ENCODE peak calls at places on chromosomes 2 and 18, in four cellular contexts. I, Z, J and A are unnamed samples.

GRCh38 chr2:232139786-232140562 is 178.5 kb downstream of the DIS3L2 start:
- DNase-seq in I (no peak), Z (no peak), J (no peak), A (no peak)

GRCh38 chr2:43228341-43228751 is 1.9 kb upstream of the ZFP36L2 start:
- DNase-seq in Z (no peak), J (no peak), I (no peak), A (no peak)

GRCh38 chr2:64865073-64865830 is 123.9 kb upstream of the SLC1A4 start:
- DNase-seq in I (no peak), J (peak), Z (peak), A (peak)

GRCh38 chr2:1497122-1497611 is 83.9 kb downstream of the TPO start:
- DNase-seq in J (no peak), I (no peak), Z (no peak), A (no peak)

GRCh38 chr2:96758987-96759386 is 1.7 kb upstream of the CNNM4 start:
- DNase-seq in I (no peak), J (no peak), Z (no peak), A (no peak)

GRCh38 chr18:74682141-74682997 is 84.7 kb downstream of the ZNF407 start:
- DNase-seq in I (no peak), J (no peak), Z (no peak), A (no peak)

GRCh38 chr2:85933753-85934594 is 45.2 kb upstream of the ST3GAL5 start:
- DNase-seq in I (no peak), J (no peak), Z (no peak), A (no peak)

GRCh38 chr2:28348149-28348567 is 44.5 kb upstream of the FOSL2 start:
- DNase-seq in I (no peak), J (no peak), Z (no peak), A (no peak)

GRCh38 chr18:58263055-58263732 is 219.2 kb downstream of the NEDD4L start:
- DNase-seq in J (no peak), Z (no peak), I (peak), A (no peak)

GRCh38 chr2:241945311-241945710 is 75.8 kb downstream of the RTP5 start:
- DNase-seq in J (no peak), Z (no peak), I (no peak), A (no peak)

GRCh38 chr2:239399404-239399999 is 1.3 kb downstream of the HDAC4 start:
- DNase-seq in Z (no peak), J (no peak), I (no peak), A (no peak)

GRCh38 chr2:119491776-119492525 is 32.3 kb downstream of the SCTR start:
- DNase-seq in I (peak), Z (no peak), J (peak), A (no peak)

GRCh38 chr2:85888020-85888744 is 608 bp downstream of the ST3GAL5 start:
- DNase-seq in I (no peak), J (peak), Z (no peak), A (peak)

GRCh38 chr2:232534940-232535735 is 4.4 kb upstream of the CHRNG start:
- DNase-seq in J (no peak), I (no peak), Z (no peak), A (no peak)

GRCh38 chr2:127614731-127615130 is 31.2 kb upstream of the GPR17 start:
- DNase-seq in I (no peak), J (no peak), Z (no peak), A (no peak)

GRCh38 chr2:237922641-237923361 is 44.0 kb upstream of the UBE2F start:
- DNase-seq in I (no peak), J (no peak), Z (no peak), A (no peak)

GRCh38 chr2:75403991-75404428 is 156.7 kb downstream of the EVA1A start:
- DNase-seq in I (peak), Z (peak), J (no peak), A (no peak)

GRCh38 chr2:9664365-9664764 is 33.6 kb upstream of the YWHAQ start:
- DNase-seq in J (no peak), I (no peak), Z (no peak), A (no peak)

GRCh38 chr18:32383040-32383819 is 87.5 kb downstream of the GAREM1 start:
- DNase-seq in J (no peak), I (peak), Z (no peak), A (no peak)

GRCh38 chr2:85540131-85540587 is 1.2 kb downstream of the MAT2A start:
- DNase-seq in J (no peak), I (no peak), Z (no peak), A (no peak)

GRCh38 chr2:109415460-109416004 is 198.2 kb downstream of the SEPTIN10 start:
- DNase-seq in Z (no peak), I (no peak), J (no peak), A (no peak)

GRCh38 chr2:36173760-36174362 is 181.7 kb upstream of the CRIM1 start:
- DNase-seq in J (no peak), Z (no peak), I (no peak), A (no peak)

GRCh38 chr2:25920326-25920725 is 42.0 kb upstream of the ASXL2 start:
- DNase-seq in J (no peak), Z (no peak), I (no peak), A (no peak)

GRCh38 chr18:78751664-78752063 is 228.0 kb upstream of the SALL3 start:
- DNase-seq in J (no peak), Z (no peak), I (no peak), A (no peak)

GRCh38 chr18:13276530-13277520 is 58.3 kb downstream of the LDLRAD4 start:
- DNase-seq in Z (no peak), J (peak), I (no peak), A (no peak)

GRCh38 chr2:101047774-101048173 is 45.7 kb downstream of the RPL31 start:
- DNase-seq in Z (peak), I (no peak), J (no peak), A (no peak)

GRCh38 chr2:203548887-203549286 is 13.8 kb upstream of the RAPH1 start:
- DNase-seq in J (no peak), I (no peak), Z (no peak), A (no peak)

GRCh38 chr2:120239488-120240287 is 13.0 kb upstream of the RALB start:
- DNase-seq in I (no peak), J (no peak), Z (peak), A (no peak)

GRCh38 chr18:42261731-42262130 is 306.7 kb downstream of the PIK3C3 start:
- DNase-seq in Z (no peak), I (no peak), J (no peak), A (no peak)

GRCh38 chr18:70454705-70455322 is 166.0 kb downstream of the SOCS6 start:
- DNase-seq in J (no peak), I (peak), Z (peak), A (no peak)

GRCh38 chr2:100427111-100427510 is 9.6 kb upstream of the CHST10 start:
- DNase-seq in Z (no peak), I (no peak), J (no peak), A (no peak)

GRCh38 chr2:40220177-40220925 is 231.5 kb downstream of the SLC8A1 start:
- DNase-seq in J (no peak), I (no peak), Z (peak), A (no peak)

GRCh38 chr2:127620867-127621266 is 25.1 kb upstream of the GPR17 start:
- DNase-seq in J (peak), I (no peak), Z (no peak), A (no peak)

GRCh38 chr2:230230087-230230486 is 4.6 kb downstream of the SP140 start:
- DNase-seq in J (peak), Z (no peak), I (no peak), A (no peak)

GRCh38 chr2:40558772-40559171 is 106.9 kb upstream of the SLC8A1 start:
- DNase-seq in Z (no peak), I (no peak), J (peak), A (no peak)

GRCh38 chr2:113707106-113707505 is 49.3 kb downstream of the SLC35F5 start:
- DNase-seq in I (no peak), Z (no peak), J (no peak), A (no peak)

GRCh38 chr2:29233428-29233827 is 118.2 kb downstream of the CLIP4 start:
- DNase-seq in J (no peak), Z (no peak), I (no peak), A (no peak)

GRCh38 chr2:163888591-163888990 is 152.8 kb upstream of the FIGN start:
- DNase-seq in I (no peak), J (no peak), Z (no peak), A (no peak)

GRCh38 chr2:199936554-199936953 is 18.7 kb downstream of the TYW5 start:
- DNase-seq in Z (no peak), J (no peak), I (no peak), A (no peak)

GRCh38 chr2:199946196-199946595 is 9.1 kb downstream of the TYW5 start:
- DNase-seq in J (no peak), Z (no peak), I (no peak), A (no peak)

GRCh38 chr2:199943373-199943772 is 11.9 kb downstream of the TYW5 start:
- DNase-seq in Z (no peak), I (no peak), J (no peak), A (no peak)

GRCh38 chr2:199940373-199940772 is 14.9 kb downstream of the TYW5 start:
- DNase-seq in J (no peak), Z (no peak), I (no peak), A (no peak)
- TF ChIP-seq CTCF in J (no peak), Z (no peak), I (peak), A (no peak)

GRCh38 chr2:234320098-234320497 is 176.8 kb downstream of the ARL4C start:
- DNase-seq in I (no peak), Z (no peak), J (no peak), A (no peak)

GRCh38 chr2:234328444-234328990 is 168.4 kb downstream of the ARL4C start:
- DNase-seq in Z (no peak), I (no peak), J (peak), A (no peak)

GRCh38 chr2:234322766-234323465 is 174.0 kb downstream of the ARL4C start:
- DNase-seq in I (no peak), J (no peak), Z (no peak), A (no peak)

GRCh38 chr2:234326694-234327093 is 170.2 kb downstream of the ARL4C start:
- DNase-seq in I (no peak), Z (no peak), J (no peak), A (no peak)

DNA sequence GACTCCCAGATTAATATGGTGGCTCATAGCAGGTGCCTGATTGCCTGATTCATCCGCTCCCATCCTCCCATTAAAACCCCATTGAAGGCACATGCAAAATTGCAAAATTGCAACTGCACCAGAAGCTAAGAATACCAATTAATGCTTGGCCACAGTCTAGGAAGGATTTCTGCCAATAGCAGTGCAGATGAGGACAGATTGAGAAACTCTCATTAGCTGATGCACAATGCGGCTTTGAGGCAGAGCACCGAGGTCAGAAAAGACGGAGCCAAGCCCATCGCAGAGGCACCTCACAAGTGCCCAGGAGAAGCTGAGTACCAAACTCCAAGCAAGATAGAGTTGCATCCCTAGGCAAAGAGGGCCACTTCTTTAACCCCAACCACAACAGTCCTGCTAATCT is 172.7 kb downstream of the ARL4C start:
- DNase-seq in J (no peak), Z (no peak), I (no peak), A (peak)
- TF ChIP-seq CTCF in J (no peak), Z (no peak), I (no peak), A (no peak)

GRCh38 chr18:68839701-68840100 is 41.8 kb downstream of the CCDC102B start:
- DNase-seq in I (no peak), J (no peak), Z (no peak), A (no peak)

GRCh38 chr18:68847219-68847860 is 49.5 kb downstream of the CCDC102B start:
- DNase-seq in Z (no peak), J (no peak), I (no peak), A (no peak)

GRCh38 chr18:68841301-68841700 is 43.4 kb downstream of the CCDC102B start:
- DNase-seq in Z (no peak), J (no peak), I (no peak), A (no peak)

GRCh38 chr18:68840554-68841263 is 42.8 kb downstream of the CCDC102B start:
- DNase-seq in Z (peak), J (peak), I (peak), A (no peak)

DNA sequence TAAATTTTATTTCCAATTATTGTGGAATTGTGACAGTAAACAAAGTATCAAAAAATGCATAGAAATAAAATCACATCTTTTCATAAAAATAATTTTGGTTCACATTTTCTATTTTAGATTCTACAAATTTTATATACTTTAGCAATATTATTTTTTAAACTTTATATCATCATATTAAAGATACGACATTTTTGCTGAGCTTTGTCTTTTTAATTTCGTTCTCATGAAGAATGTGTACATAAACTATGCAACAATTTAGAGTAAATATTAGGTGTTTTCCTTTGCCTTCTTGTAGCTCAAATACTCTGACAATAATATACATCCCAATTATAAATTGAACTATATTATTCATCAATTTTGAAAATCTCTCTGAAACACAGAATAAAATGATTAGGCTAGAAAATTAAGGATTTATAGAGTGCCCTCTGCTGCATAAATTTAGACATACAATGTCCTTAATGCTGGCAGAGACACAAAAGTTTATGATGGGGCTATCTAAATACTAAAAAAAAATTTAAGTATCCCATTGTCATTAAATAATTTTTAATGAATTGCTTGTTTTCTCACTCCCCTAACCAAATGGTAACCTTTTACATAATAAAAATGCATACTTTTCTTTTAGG is 45.7 kb downstream of the CCDC102B start:
- DNase-seq in Z (no peak), J (no peak), I (no peak), A (no peak)
- TF ChIP-seq CTCF in Z (no peak), J (no peak), I (no peak), A (no peak)

DNA sequence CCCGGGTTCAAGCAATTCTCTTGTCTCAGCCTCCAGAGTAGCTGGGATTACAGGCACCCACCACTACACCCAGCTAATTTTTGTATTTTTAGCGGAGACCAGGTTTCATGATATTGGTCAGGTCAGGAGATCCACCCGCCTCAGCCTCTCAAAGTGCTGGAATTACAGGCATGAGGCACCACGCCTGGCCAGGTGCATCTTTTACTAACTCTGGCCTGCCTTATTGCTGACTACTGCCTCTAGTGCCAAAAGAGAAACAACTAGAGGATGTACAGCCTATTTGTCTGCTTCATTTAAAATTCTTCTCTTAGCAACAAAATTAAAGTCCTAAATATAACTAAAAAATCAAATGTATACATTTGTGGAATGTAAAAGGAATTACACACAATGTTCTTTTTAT is 115.4 kb downstream of the BMPR2 start:
- DNase-seq in J (no peak), I (no peak), Z (no peak), A (no peak)
- TF ChIP-seq CTCF in J (no peak), I (no peak), Z (no peak), A (no peak)